ENCODE peak calls at places on chromosomes 4 and X, in six cellular contexts. C is MM.1S; K is tibial nerve; G is CD4-positive, alpha-beta T cell; Q is CD4-positive, CD25-positive, alpha-beta regulatory T cell; W is CD4-positive, alpha-beta memory T cell. O is an unnamed sample.

GRCh38 chrX:3520987-3521875 is 174.8 kb upstream of the MXRA5 start:
- DNase-seq in G (no peak), K (no peak), C (no peak), Q (no peak), W (no peak), O (no peak)

GRCh38 chrX:148499638-148500427 is 584 bp upstream of the AFF2 start:
- DNase-seq in G (no peak), K (no peak), C (no peak), W (no peak), Q (no peak), O (no peak)

GRCh38 chr4:41935652-41936021 is 408 bp downstream of the TMEM33 start:
- DNase-seq in C (peak), Q (no peak), W (no peak), G (no peak), K (no peak), O (no peak)

GRCh38 chrX:95718746-95719145 is 965.9 kb upstream of the DIAPH2 start:
- DNase-seq in G (no peak), Q (no peak), W (no peak), C (no peak), K (no peak), O (no peak)

GRCh38 chrX:26649534-26649933 is 433.6 kb downstream of the MAGEB5 start:
- DNase-seq in Q (no peak), W (peak), K (no peak), C (peak), G (no peak), O (no peak)

GRCh38 chr4:100988876-100989275 is 358.4 kb downstream of the PPP3CA start:
- DNase-seq in G (no peak), Q (no peak), W (no peak), C (no peak), K (no peak), O (no peak)

GRCh38 chr4:113575391-113575790 is 186.1 kb downstream of the CAMK2D start:
- DNase-seq in C (no peak), W (no peak), Q (no peak), K (no peak), G (no peak), O (no peak)

GRCh38 chr4:156958276-156959074 is 13.1 kb downstream of the PDGFC start:
- DNase-seq in C (no peak), W (no peak), G (no peak), Q (no peak), K (no peak), O (no peak)

GRCh38 chr4:156633846-156634245 is 337.8 kb downstream of the PDGFC start:
- DNase-seq in K (no peak), Q (no peak), G (no peak), W (no peak), C (no peak), O (no peak)

GRCh38 chr4:95548738-95549245 is at the start of gene UNC5C:
- DNase-seq in W (no peak), K (peak), G (no peak), C (no peak), Q (no peak), O (no peak)

GRCh38 chrX:281166-281999 is at the start of gene PLCXD1:
- DNase-seq in K (peak), C (peak), G (no peak), Q (no peak), W (no peak), O (no peak)

GRCh38 chrX:153457827-153458466 is 12.1 kb upstream of the TREX2 start:
- DNase-seq in G (no peak), K (no peak), Q (no peak), W (no peak), C (no peak), O (no peak)

GRCh38 chrX:96729868-96730643 is 45.4 kb downstream of the DIAPH2 start:
- DNase-seq in K (no peak), Q (no peak), G (no peak), C (no peak), W (no peak), O (no peak)

GRCh38 chr4:65508169-65508568 is 162.1 kb downstream of the EPHA5 start:
- DNase-seq in W (no peak), G (no peak), Q (no peak), K (no peak), C (no peak), O (no peak)

GRCh38 chrX:130857207-130857606 is 45.8 kb downstream of the ENOX2 start:
- DNase-seq in C (no peak), Q (no peak), W (no peak), G (no peak), K (no peak), O (no peak)

GRCh38 chr4:144948009-144948408 is 150.0 kb downstream of the ANAPC10 start:
- DNase-seq in Q (no peak), C (no peak), K (no peak), G (no peak), W (no peak), O (no peak)

GRCh38 chr4:16259531-16260246 is 33.4 kb upstream of the TAPT1 start:
- DNase-seq in W (no peak), C (no peak), Q (no peak), G (no peak), K (no peak), O (no peak)

GRCh38 chrX:151488677-151489076 is 74.8 kb upstream of the PASD1 start:
- DNase-seq in C (no peak), W (peak), K (no peak), Q (no peak), G (no peak), O (peak)

GRCh38 chrX:22128961-22129360 is 96.8 kb downstream of the PHEX start:
- DNase-seq in W (no peak), K (no peak), C (no peak), G (no peak), Q (no peak), O (no peak)

GRCh38 chrX:22122510-22122909 is 90.4 kb downstream of the PHEX start:
- DNase-seq in C (no peak), K (peak), G (no peak), Q (no peak), W (no peak), O (no peak)

GRCh38 chrX:22126311-22126710 is 94.2 kb downstream of the PHEX start:
- DNase-seq in G (no peak), K (no peak), W (no peak), Q (no peak), C (no peak), O (no peak)

GRCh38 chrX:22121161-22121560 is 89.0 kb downstream of the PHEX start:
- DNase-seq in G (no peak), K (no peak), W (no peak), C (no peak), Q (no peak), O (no peak)

DNA sequence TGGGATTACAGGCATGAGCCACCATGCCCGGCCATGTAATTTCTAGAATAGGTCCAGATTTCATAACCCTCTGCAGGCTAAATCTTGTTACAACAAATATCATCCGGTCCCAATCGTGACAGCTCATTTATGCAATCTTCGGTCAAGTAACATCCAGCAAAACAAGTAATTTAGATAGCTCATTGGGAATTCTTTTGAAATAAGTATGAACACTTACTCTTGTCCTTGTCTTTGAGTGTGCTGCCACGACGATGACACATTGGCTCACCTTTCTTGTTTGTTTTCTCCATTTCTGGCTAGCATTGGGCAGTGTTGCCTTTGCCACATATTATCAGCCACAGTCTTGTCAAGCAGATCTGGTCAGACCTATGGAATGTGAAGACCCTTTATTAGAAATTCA is 92.0 kb downstream of the PHEX start:
- DNase-seq in W (no peak), G (no peak), C (no peak), K (no peak), Q (no peak), O (no peak)
- H3K27ac ChIP-seq in W (no peak), G (no peak), C (no peak), K (no peak), Q (no peak), O (no peak)

DNA sequence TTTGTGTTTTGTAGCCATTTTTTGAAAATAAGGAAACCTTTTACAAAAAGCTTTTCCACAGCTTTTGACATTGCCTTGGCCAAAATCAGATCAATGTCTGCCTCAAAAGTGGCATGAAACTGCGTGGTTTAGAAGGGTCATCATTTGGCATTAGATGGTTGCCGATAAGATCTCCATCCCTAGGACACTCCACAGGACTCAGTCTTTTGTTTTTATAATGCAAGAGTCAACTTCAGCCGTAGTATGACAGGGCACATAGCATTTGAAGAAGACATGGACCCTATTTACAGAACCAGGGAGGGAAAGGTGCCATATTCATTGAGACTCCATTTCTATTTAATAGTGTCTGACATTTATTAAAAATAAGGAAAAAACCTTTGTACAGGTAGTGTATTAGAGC is 1.3 kb downstream of the RTL8A start:
- DNase-seq in G (no peak), W (no peak), Q (no peak), C (no peak), K (no peak), O (no peak)
- H3K27ac ChIP-seq in G (no peak), W (no peak), Q (no peak), C (no peak), K (no peak), O (no peak)

GRCh38 chr4:76066546-76066945 is 8.0 kb upstream of the ART3 start:
- DNase-seq in Q (no peak), C (no peak), W (no peak), K (no peak), G (no peak), O (no peak)
- H3K27ac ChIP-seq in Q (no peak), C (no peak), W (no peak), K (no peak), G (no peak), O (no peak)

GRCh38 chrX:72715546-72715945 is 1.4 kb upstream of the PHKA1 start:
- DNase-seq in Q (no peak), G (no peak), K (no peak), C (no peak), W (no peak), O (no peak)
- H3K27ac ChIP-seq in Q (no peak), G (no peak), K (no peak), C (no peak), W (no peak), O (no peak)

DNA sequence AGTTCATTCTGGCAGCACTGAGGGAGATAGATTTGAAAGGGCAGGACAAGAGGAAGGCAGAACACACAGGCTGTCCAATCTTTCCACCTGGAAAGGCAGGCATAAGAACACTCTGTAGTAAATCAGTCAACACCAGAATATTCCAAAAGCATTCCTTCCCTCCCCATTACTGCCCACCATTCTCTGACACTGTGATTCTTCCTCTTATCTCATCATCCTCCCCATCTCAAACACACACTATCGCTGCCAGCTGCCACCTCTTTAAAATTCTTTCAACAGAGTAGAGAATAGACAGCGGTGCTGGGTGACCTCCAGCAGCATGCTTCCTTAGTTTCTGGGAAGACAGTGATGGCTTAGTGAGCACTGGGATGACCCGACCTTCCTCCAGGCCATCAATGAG is 53.7 kb upstream of the MYOZ2 start:
- DNase-seq in W (no peak), G (no peak), K (no peak), Q (no peak), C (no peak), O (no peak)
- H3K27ac ChIP-seq in W (no peak), G (no peak), K (no peak), Q (no peak), C (no peak), O (no peak)

GRCh38 chrX:47179928-47180255 is 13.7 kb upstream of the UBA1 start:
- DNase-seq in G (no peak), Q (no peak), C (no peak), K (no peak), W (no peak), O (no peak)

GRCh38 chrX:47181301-47181700 is 12.3 kb upstream of the UBA1 start:
- DNase-seq in Q (no peak), W (no peak), K (no peak), G (no peak), C (no peak), O (no peak)

GRCh38 chrX:47180346-47180745 is 13.3 kb upstream of the UBA1 start:
- DNase-seq in W (no peak), G (no peak), K (no peak), Q (no peak), C (no peak), O (no peak)

GRCh38 chrX:47178337-47178736 is 15.3 kb upstream of the UBA1 start:
- DNase-seq in K (no peak), Q (no peak), W (no peak), C (no peak), G (no peak), O (no peak)

DNA sequence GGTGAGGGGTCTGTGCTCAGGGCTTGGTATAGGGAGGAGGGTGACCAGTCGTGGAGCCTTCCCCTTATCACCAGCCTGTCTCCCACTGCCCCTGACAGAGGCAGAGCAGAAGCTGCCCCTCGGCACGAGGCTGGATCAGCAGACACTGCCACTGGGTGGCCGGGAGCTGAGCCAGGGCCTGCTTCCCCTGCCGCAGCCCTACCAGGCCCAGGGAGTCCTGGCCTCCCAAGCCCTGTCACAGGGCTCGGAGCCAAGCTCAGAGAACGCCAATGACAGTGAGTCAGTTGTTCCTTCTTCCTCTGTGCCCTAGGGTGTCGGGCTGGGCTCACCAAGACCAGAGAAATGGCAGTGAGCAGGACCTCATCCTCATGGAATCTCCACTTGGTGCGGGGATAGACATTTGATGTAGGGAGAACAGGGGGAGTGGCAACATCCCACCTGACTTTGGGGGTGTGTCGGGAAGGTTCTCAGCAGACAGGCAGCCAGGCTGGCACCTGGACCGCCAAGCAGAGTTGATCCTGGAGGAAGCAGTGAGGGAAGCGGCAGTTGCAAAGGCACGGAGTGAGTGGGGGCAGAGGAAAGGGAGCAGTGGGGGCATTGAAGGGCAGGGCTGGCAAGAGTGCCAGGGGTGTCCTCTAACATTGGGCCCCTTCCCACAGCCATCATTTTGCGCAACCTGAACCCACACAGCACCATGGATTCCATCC is 14.3 kb upstream of the UBA1 start:
- DNase-seq in G (no peak), C (no peak), Q (no peak), K (no peak), W (no peak), O (no peak)
- H3K27ac ChIP-seq in G (no peak), C (no peak), Q (no peak), K (no peak), W (no peak), O (no peak)